ENCODE peak calls at places on chromosomes 16 and 17, in nine cellular contexts. One of them, this sample, is unnamed.

GRCh38 chr16:23434380-23434779 is 18.6 kb downstream of the COG7 start:
- DNase-seq in mesothelial cell of epicardium: no peak
- DNase-seq in ascending aorta: no peak
- DNase-seq in suprapubic skin: no peak
- DNase-seq in fibroblast of lung: peak; percentile 51
- DNase-seq in cardiac muscle cell: peak; percentile 71
- DNase-seq in fibroblast of mammary gland: peak; percentile 80
- DNase-seq in fibroblast of pulmonary artery: peak; percentile 86
- DNase-seq in HFF-Myc: peak; percentile 47
- DNase-seq in this sample: no peak

GRCh38 chr16:85746431-85747227 is 4.3 kb downstream of the C16orf74 start:
- DNase-seq in mesothelial cell of epicardium: no peak
- DNase-seq in ascending aorta: no peak
- DNase-seq in suprapubic skin: peak; percentile 71
- DNase-seq in fibroblast of lung: peak; percentile 48
- DNase-seq in cardiac muscle cell: no peak
- DNase-seq in fibroblast of mammary gland: peak; percentile 51
- DNase-seq in fibroblast of pulmonary artery: peak; percentile 37
- DNase-seq in HFF-Myc: no peak
- DNase-seq in this sample: no peak

GRCh38 chr17:16989953-16990860 is 18.3 kb upstream of the TNFRSF13B start:
- DNase-seq in mesothelial cell of epicardium: no peak
- DNase-seq in ascending aorta: no peak
- DNase-seq in suprapubic skin: no peak
- DNase-seq in fibroblast of lung: peak; percentile 60
- DNase-seq in cardiac muscle cell: no peak
- DNase-seq in fibroblast of mammary gland: peak; percentile 35
- DNase-seq in fibroblast of pulmonary artery: no peak
- DNase-seq in HFF-Myc: no peak
- DNase-seq in this sample: no peak

GRCh38 chr16:74778646-74779045 is 4.0 kb upstream of the FA2H start:
- DNase-seq in mesothelial cell of epicardium: no peak
- DNase-seq in ascending aorta: no peak
- DNase-seq in suprapubic skin: no peak
- DNase-seq in fibroblast of lung: no peak
- DNase-seq in cardiac muscle cell: no peak
- DNase-seq in fibroblast of mammary gland: no peak
- DNase-seq in fibroblast of pulmonary artery: no peak
- DNase-seq in HFF-Myc: no peak
- DNase-seq in this sample: no peak

GRCh38 chr16:7268182-7268581 is 64.5 kb upstream of the RBFOX1 start:
- DNase-seq in mesothelial cell of epicardium: peak; percentile 40
- DNase-seq in ascending aorta: no peak
- DNase-seq in suprapubic skin: no peak
- DNase-seq in fibroblast of lung: no peak
- DNase-seq in cardiac muscle cell: peak; percentile 68
- DNase-seq in fibroblast of mammary gland: peak; percentile 1
- DNase-seq in fibroblast of pulmonary artery: no peak
- DNase-seq in HFF-Myc: no peak
- DNase-seq in this sample: no peak

GRCh38 chr17:15659663-15660062 is 24.4 kb downstream of the TRIM16 start:
- DNase-seq in mesothelial cell of epicardium: no peak
- DNase-seq in ascending aorta: no peak
- DNase-seq in suprapubic skin: no peak
- DNase-seq in fibroblast of lung: peak; percentile 47
- DNase-seq in cardiac muscle cell: peak; percentile 54
- DNase-seq in fibroblast of mammary gland: no peak
- DNase-seq in fibroblast of pulmonary artery: peak; percentile 47
- DNase-seq in HFF-Myc: no peak
- DNase-seq in this sample: no peak

GRCh38 chr16:81491522-81492188 is 47.0 kb downstream of the CMIP start:
- DNase-seq in mesothelial cell of epicardium: no peak
- DNase-seq in ascending aorta: no peak
- DNase-seq in suprapubic skin: no peak
- DNase-seq in fibroblast of lung: peak; percentile 48
- DNase-seq in cardiac muscle cell: no peak
- DNase-seq in fibroblast of mammary gland: peak; percentile 49
- DNase-seq in fibroblast of pulmonary artery: peak; percentile 47
- DNase-seq in HFF-Myc: no peak
- DNase-seq in this sample: no peak

GRCh38 chr17:10687497-10687896 is 9.8 kb downstream of the SCO1 start:
- DNase-seq in mesothelial cell of epicardium: no peak
- DNase-seq in ascending aorta: no peak
- DNase-seq in suprapubic skin: no peak
- DNase-seq in fibroblast of lung: no peak
- DNase-seq in cardiac muscle cell: no peak
- DNase-seq in fibroblast of mammary gland: no peak
- DNase-seq in fibroblast of pulmonary artery: no peak
- DNase-seq in HFF-Myc: no peak
- DNase-seq in this sample: no peak

GRCh38 chr17:37359682-37360188 is 16.1 kb upstream of the C17orf78 start:
- DNase-seq in mesothelial cell of epicardium: no peak
- DNase-seq in ascending aorta: no peak
- DNase-seq in suprapubic skin: no peak
- DNase-seq in fibroblast of lung: no peak
- DNase-seq in cardiac muscle cell: no peak
- DNase-seq in fibroblast of mammary gland: no peak
- DNase-seq in fibroblast of pulmonary artery: no peak
- DNase-seq in HFF-Myc: no peak
- DNase-seq in this sample: no peak

GRCh38 chr16:49492896-49493620 is 119.5 kb downstream of the C16orf78 start:
- DNase-seq in mesothelial cell of epicardium: no peak
- DNase-seq in ascending aorta: no peak
- DNase-seq in suprapubic skin: peak; percentile 59
- DNase-seq in fibroblast of lung: no peak
- DNase-seq in cardiac muscle cell: no peak
- DNase-seq in fibroblast of mammary gland: no peak
- DNase-seq in fibroblast of pulmonary artery: no peak
- DNase-seq in HFF-Myc: no peak
- DNase-seq in this sample: no peak

GRCh38 chr17:6574689-6575595 is 18.6 kb upstream of the PITPNM3 start:
- DNase-seq in mesothelial cell of epicardium: no peak
- DNase-seq in ascending aorta: no peak
- DNase-seq in suprapubic skin: no peak
- DNase-seq in fibroblast of lung: peak; percentile 79
- DNase-seq in cardiac muscle cell: peak; percentile 57
- DNase-seq in fibroblast of mammary gland: peak; percentile 87
- DNase-seq in fibroblast of pulmonary artery: peak; percentile 65
- DNase-seq in HFF-Myc: peak; percentile 38
- DNase-seq in this sample: peak; percentile 26

GRCh38 chr17:17304521-17304985 is 1.4 kb downstream of the NT5M start:
- DNase-seq in mesothelial cell of epicardium: no peak
- DNase-seq in ascending aorta: no peak
- DNase-seq in suprapubic skin: no peak
- DNase-seq in fibroblast of lung: no peak
- DNase-seq in cardiac muscle cell: peak; percentile 43
- DNase-seq in fibroblast of mammary gland: no peak
- DNase-seq in fibroblast of pulmonary artery: no peak
- DNase-seq in HFF-Myc: no peak
- DNase-seq in this sample: no peak

GRCh38 chr16:23362460-23363317 is 60.6 kb downstream of the SCNN1B start:
- DNase-seq in mesothelial cell of epicardium: no peak
- DNase-seq in ascending aorta: no peak
- DNase-seq in suprapubic skin: peak; percentile 76
- DNase-seq in fibroblast of lung: no peak
- DNase-seq in cardiac muscle cell: no peak
- DNase-seq in fibroblast of mammary gland: no peak
- DNase-seq in fibroblast of pulmonary artery: no peak
- DNase-seq in HFF-Myc: no peak
- DNase-seq in this sample: no peak

GRCh38 chr16:72836985-72837384 is 210.9 kb downstream of the ZFHX3 start:
- DNase-seq in mesothelial cell of epicardium: no peak
- DNase-seq in ascending aorta: no peak
- DNase-seq in suprapubic skin: no peak
- DNase-seq in fibroblast of lung: no peak
- DNase-seq in cardiac muscle cell: no peak
- DNase-seq in fibroblast of mammary gland: no peak
- DNase-seq in fibroblast of pulmonary artery: no peak
- DNase-seq in HFF-Myc: no peak
- DNase-seq in this sample: no peak
- TF ChIP-seq CTCF in mesothelial cell of epicardium: no peak
- TF ChIP-seq CTCF in ascending aorta: no peak
- TF ChIP-seq CTCF in suprapubic skin: no peak
- TF ChIP-seq CTCF in fibroblast of lung: no peak
- TF ChIP-seq CTCF in cardiac muscle cell: peak; percentile 7
- TF ChIP-seq CTCF in fibroblast of mammary gland: no peak
- TF ChIP-seq CTCF in fibroblast of pulmonary artery: no peak
- TF ChIP-seq CTCF in HFF-Myc: no peak
- TF ChIP-seq CTCF in this sample: no peak

GRCh38 chr17:63443053-63443452 is 3.1 kb downstream of the CYB561 start:
- DNase-seq in mesothelial cell of epicardium: no peak
- DNase-seq in ascending aorta: no peak
- DNase-seq in suprapubic skin: no peak
- DNase-seq in fibroblast of lung: no peak
- DNase-seq in cardiac muscle cell: no peak
- DNase-seq in fibroblast of mammary gland: no peak
- DNase-seq in fibroblast of pulmonary artery: no peak
- DNase-seq in HFF-Myc: no peak
- DNase-seq in this sample: no peak
- TF ChIP-seq CTCF in mesothelial cell of epicardium: no peak
- TF ChIP-seq CTCF in ascending aorta: no peak
- TF ChIP-seq CTCF in suprapubic skin: no peak
- TF ChIP-seq CTCF in fibroblast of lung: no peak
- TF ChIP-seq CTCF in cardiac muscle cell: no peak
- TF ChIP-seq CTCF in fibroblast of mammary gland: no peak
- TF ChIP-seq CTCF in fibroblast of pulmonary artery: no peak
- TF ChIP-seq CTCF in HFF-Myc: no peak
- TF ChIP-seq CTCF in this sample: no peak

GRCh38 chr16:10514369-10515055 is 65.9 kb downstream of the EMP2 start:
- DNase-seq in mesothelial cell of epicardium: peak; percentile 48
- DNase-seq in ascending aorta: no peak
- DNase-seq in suprapubic skin: no peak
- DNase-seq in fibroblast of lung: peak; percentile 47
- DNase-seq in cardiac muscle cell: peak; percentile 70
- DNase-seq in fibroblast of mammary gland: peak; percentile 77
- DNase-seq in fibroblast of pulmonary artery: peak; percentile 82
- DNase-seq in HFF-Myc: no peak
- DNase-seq in this sample: peak; percentile 34
- TF ChIP-seq CTCF in mesothelial cell of epicardium: peak; percentile 81
- TF ChIP-seq CTCF in ascending aorta: peak; percentile 50
- TF ChIP-seq CTCF in suprapubic skin: peak; percentile 27
- TF ChIP-seq CTCF in fibroblast of lung: peak; percentile 47
- TF ChIP-seq CTCF in cardiac muscle cell: peak; percentile 52
- TF ChIP-seq CTCF in fibroblast of mammary gland: peak; percentile 49
- TF ChIP-seq CTCF in fibroblast of pulmonary artery: peak; percentile 49
- TF ChIP-seq CTCF in HFF-Myc: peak; percentile 35
- TF ChIP-seq CTCF in this sample: peak; percentile 43

DNA sequence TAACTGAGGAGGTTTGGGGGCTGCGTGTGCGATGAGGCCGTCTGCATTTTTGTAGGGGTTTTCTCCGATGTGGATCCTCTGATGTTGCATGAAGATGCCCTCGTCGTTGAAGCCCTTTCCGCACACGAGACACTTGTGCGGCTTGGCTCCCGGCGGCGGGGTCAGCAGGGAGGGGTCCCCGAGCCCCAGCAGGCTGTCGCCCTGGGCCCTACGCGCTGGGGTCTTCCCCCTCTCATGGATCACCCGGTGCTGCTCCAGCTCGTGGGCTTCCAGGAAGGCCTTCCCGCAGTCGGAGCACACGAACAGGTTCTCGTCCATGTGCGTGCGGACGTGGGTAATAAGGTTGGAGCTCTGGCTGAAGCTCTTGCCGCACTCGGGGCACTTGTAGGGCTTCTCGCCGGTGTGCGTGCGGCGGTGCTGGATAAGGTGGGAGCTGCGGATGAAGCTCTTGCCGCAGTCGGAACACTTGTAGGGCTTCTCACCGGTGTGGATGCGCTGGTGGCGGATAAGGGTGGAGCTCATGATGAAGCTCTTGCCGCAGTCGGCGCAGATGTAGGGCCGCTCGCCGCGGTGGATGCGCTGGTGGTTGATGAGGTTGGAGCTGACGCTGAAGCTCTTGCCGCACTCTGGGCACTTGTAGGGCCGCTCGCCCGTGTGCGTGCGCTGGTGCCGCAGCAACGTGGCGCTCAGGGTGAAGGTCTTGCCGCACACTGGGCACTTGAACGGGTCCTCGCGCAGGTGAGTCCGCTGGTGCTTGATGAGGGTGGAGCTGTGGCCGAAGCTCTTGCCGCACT is 4.3 kb downstream of the ZNF629 start:
- DNase-seq in mesothelial cell of epicardium: no peak
- DNase-seq in ascending aorta: no peak
- DNase-seq in suprapubic skin: no peak
- DNase-seq in fibroblast of lung: no peak
- DNase-seq in cardiac muscle cell: no peak
- DNase-seq in fibroblast of mammary gland: no peak
- DNase-seq in fibroblast of pulmonary artery: no peak
- DNase-seq in HFF-Myc: no peak
- DNase-seq in this sample: no peak
- TF ChIP-seq CTCF in mesothelial cell of epicardium: no peak
- TF ChIP-seq CTCF in ascending aorta: no peak
- TF ChIP-seq CTCF in suprapubic skin: no peak
- TF ChIP-seq CTCF in fibroblast of lung: no peak
- TF ChIP-seq CTCF in cardiac muscle cell: no peak
- TF ChIP-seq CTCF in fibroblast of mammary gland: no peak
- TF ChIP-seq CTCF in fibroblast of pulmonary artery: no peak
- TF ChIP-seq CTCF in HFF-Myc: no peak
- TF ChIP-seq CTCF in this sample: no peak

DNA sequence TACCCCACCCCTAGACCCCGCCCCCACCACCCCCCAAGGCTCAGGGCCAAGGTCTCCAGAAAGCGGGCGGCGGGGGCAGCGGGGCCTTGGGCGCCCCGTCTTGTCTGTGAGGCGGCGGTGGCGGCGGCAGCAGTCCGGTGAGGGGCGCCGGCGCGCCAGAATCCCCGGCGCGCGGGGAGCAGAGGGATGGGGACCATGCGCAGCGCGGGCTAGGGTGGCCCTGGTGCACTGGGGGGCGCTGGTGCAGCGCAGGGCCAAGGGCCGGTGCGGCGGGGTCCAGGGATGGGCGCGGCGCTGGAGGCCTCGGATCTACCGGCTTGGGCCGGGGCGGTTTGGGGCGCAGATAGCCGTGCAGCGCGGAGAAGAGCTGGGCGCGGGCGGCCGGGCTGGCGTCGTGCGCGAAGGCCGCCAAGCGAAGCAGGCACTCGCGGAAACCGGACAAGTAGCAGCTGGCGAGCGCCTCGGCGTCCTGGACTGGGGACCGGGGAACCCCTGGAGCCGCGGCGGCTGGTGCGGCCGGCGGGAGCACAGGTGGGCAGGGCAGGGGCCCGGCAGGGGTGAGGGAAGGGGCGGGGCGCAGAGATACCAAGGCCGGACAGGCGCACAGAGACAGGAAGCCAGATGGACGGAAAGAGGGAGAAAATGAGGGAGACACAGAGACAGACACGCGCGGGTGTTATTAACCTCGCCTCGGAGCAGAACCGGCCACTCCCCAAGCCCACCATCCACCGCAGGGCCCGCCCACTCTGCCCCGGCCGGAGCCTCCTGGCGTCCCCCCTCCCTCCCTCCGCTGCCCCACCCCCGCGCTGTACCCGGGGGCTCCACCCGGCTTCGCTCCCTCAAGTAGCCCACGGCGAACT is 2.1 kb downstream of the HES7 start:
- DNase-seq in mesothelial cell of epicardium: peak; percentile 69
- DNase-seq in ascending aorta: no peak
- DNase-seq in suprapubic skin: no peak
- DNase-seq in fibroblast of lung: peak; percentile 60
- DNase-seq in cardiac muscle cell: peak; percentile 93
- DNase-seq in fibroblast of mammary gland: peak; percentile 58
- DNase-seq in fibroblast of pulmonary artery: peak; percentile 44
- DNase-seq in HFF-Myc: no peak
- DNase-seq in this sample: no peak
- TF ChIP-seq CTCF in mesothelial cell of epicardium: no peak
- TF ChIP-seq CTCF in ascending aorta: peak; percentile 16
- TF ChIP-seq CTCF in suprapubic skin: peak; percentile 31
- TF ChIP-seq CTCF in fibroblast of lung: peak; percentile 32
- TF ChIP-seq CTCF in cardiac muscle cell: peak; percentile 42
- TF ChIP-seq CTCF in fibroblast of mammary gland: no peak
- TF ChIP-seq CTCF in fibroblast of pulmonary artery: peak; percentile 8
- TF ChIP-seq CTCF in HFF-Myc: peak; percentile 47
- TF ChIP-seq CTCF in this sample: peak; percentile 79

This sample was measured in AG04449.